ENCODE peak calls at places on chromosomes 4 and X, in six cellular contexts. One of them, this sample, is unnamed.

GRCh38 chrX:151981129-151981528 is 6.7 kb upstream of the GABRE start:
- DNase-seq in HCT116: no peak
- DNase-seq in GM12878: no peak
- DNase-seq in H1: no peak
- DNase-seq in NT2/D1: no peak
- DNase-seq in K562: no peak
- DNase-seq in this sample: no peak

GRCh38 chrX:77415161-77415560 is 32.0 kb upstream of the FGF16 start:
- DNase-seq in HCT116: no peak
- DNase-seq in GM12878: no peak
- DNase-seq in H1: no peak
- DNase-seq in NT2/D1: no peak
- DNase-seq in K562: no peak
- DNase-seq in this sample: no peak

GRCh38 chrX:51421972-51422371 is 74.4 kb downstream of the NUDT11 start:
- DNase-seq in HCT116: no peak
- DNase-seq in GM12878: no peak
- DNase-seq in H1: no peak
- DNase-seq in NT2/D1: no peak
- DNase-seq in K562: no peak
- DNase-seq in this sample: no peak

GRCh38 chr4:23855912-23856605 is 33.8 kb downstream of the PPARGC1A start:
- DNase-seq in HCT116: no peak
- DNase-seq in GM12878: no peak
- DNase-seq in H1: no peak
- DNase-seq in NT2/D1: no peak
- DNase-seq in K562: no peak
- DNase-seq in this sample: peak

GRCh38 chrX:41148553-41148952 is 63.3 kb downstream of the USP9X start:
- DNase-seq in HCT116: no peak
- DNase-seq in GM12878: no peak
- DNase-seq in H1: no peak
- DNase-seq in NT2/D1: no peak
- DNase-seq in K562: no peak
- DNase-seq in this sample: no peak

GRCh38 chrX:30309139-30309571 is at the start of gene NR0B1:
- DNase-seq in HCT116: no peak
- DNase-seq in GM12878: no peak
- DNase-seq in H1: peak
- DNase-seq in NT2/D1: no peak
- DNase-seq in K562: no peak
- DNase-seq in this sample: no peak

GRCh38 chr4:141045848-141046247 is 87.4 kb downstream of the RNF150 start:
- DNase-seq in HCT116: no peak
- DNase-seq in GM12878: no peak
- DNase-seq in H1: no peak
- DNase-seq in NT2/D1: no peak
- DNase-seq in K562: no peak
- DNase-seq in this sample: no peak

GRCh38 chr4:66404149-66404548 is 733.9 kb upstream of the EPHA5 start:
- DNase-seq in HCT116: no peak
- DNase-seq in GM12878: no peak
- DNase-seq in H1: no peak
- DNase-seq in NT2/D1: no peak
- DNase-seq in K562: no peak
- DNase-seq in this sample: no peak

GRCh38 chrX:25427873-25428555 is 412.2 kb upstream of the ARX start:
- DNase-seq in HCT116: no peak
- DNase-seq in GM12878: no peak
- DNase-seq in H1: peak
- DNase-seq in NT2/D1: no peak
- DNase-seq in K562: no peak
- DNase-seq in this sample: no peak

GRCh38 chr4:98318521-98318920 is 57.3 kb downstream of the RAP1GDS1 start:
- DNase-seq in HCT116: no peak
- DNase-seq in GM12878: no peak
- DNase-seq in H1: no peak
- DNase-seq in NT2/D1: no peak
- DNase-seq in K562: no peak
- DNase-seq in this sample: peak

GRCh38 chrX:152202886-152203285 is 64.5 kb upstream of the MAGEA10 start:
- DNase-seq in HCT116: no peak
- DNase-seq in GM12878: no peak
- DNase-seq in H1: no peak
- DNase-seq in NT2/D1: peak
- DNase-seq in K562: no peak
- DNase-seq in this sample: no peak

GRCh38 chr4:103400405-103400804 is 202.3 kb upstream of the CENPE start:
- DNase-seq in HCT116: no peak
- DNase-seq in GM12878: peak
- DNase-seq in H1: no peak
- DNase-seq in NT2/D1: no peak
- DNase-seq in K562: no peak
- DNase-seq in this sample: peak

GRCh38 chr4:37830640-37831039 is 4.2 kb downstream of the PGM2 start:
- DNase-seq in HCT116: no peak
- DNase-seq in GM12878: no peak
- DNase-seq in H1: no peak
- DNase-seq in NT2/D1: no peak
- DNase-seq in K562: no peak
- DNase-seq in this sample: no peak

GRCh38 chr4:23022032-23022431 is 329.3 kb downstream of the GBA3 start:
- DNase-seq in HCT116: no peak
- DNase-seq in GM12878: no peak
- DNase-seq in H1: no peak
- DNase-seq in NT2/D1: no peak
- DNase-seq in K562: no peak
- DNase-seq in this sample: no peak

GRCh38 chr4:145879598-145879997 is 59.0 kb downstream of the ZNF827 start:
- DNase-seq in HCT116: no peak
- DNase-seq in GM12878: no peak
- DNase-seq in H1: no peak
- DNase-seq in NT2/D1: no peak
- DNase-seq in K562: no peak
- DNase-seq in this sample: no peak

DNA sequence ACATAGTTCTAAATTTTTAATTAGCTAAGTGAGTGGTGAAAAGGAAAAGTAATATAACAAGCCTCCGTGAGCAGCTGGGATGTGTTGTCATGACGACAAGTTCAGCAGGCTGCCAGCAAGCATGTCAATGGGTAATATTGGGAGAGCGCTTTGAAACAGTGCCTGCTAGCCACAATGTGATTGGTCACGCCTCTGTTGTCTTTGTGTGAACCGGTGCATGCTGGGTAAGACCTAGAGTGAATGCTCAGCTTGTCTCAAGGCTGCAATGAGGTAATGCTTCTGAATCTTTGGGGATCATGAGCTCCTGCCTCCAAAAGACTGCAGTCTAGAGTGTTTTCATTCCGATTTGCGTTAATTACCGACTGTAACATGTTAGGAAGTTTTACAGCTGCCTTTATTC is 54.9 kb downstream of the STOX2 start:
- DNase-seq in HCT116: no peak
- DNase-seq in GM12878: no peak
- DNase-seq in H1: peak
- DNase-seq in NT2/D1: peak
- DNase-seq in K562: peak
- DNase-seq in this sample: no peak
- TF ChIP-seq ZNF274 in HCT116: no peak
- TF ChIP-seq ZNF274 in GM12878: no peak
- TF ChIP-seq ZNF274 in H1: no peak
- TF ChIP-seq ZNF274 in NT2/D1: no peak
- TF ChIP-seq ZNF274 in K562: no peak
- TF ChIP-seq ZNF274 in this sample: no peak

GRCh38 chr4:41613782-41614181 is 75.8 kb downstream of the LIMCH1 start:
- DNase-seq in HCT116: no peak
- DNase-seq in GM12878: no peak
- DNase-seq in H1: no peak
- DNase-seq in NT2/D1: no peak
- DNase-seq in K562: no peak
- DNase-seq in this sample: no peak

GRCh38 chr4:41613362-41613761 is 75.4 kb downstream of the LIMCH1 start:
- DNase-seq in HCT116: no peak
- DNase-seq in GM12878: no peak
- DNase-seq in H1: no peak
- DNase-seq in NT2/D1: no peak
- DNase-seq in K562: no peak
- DNase-seq in this sample: no peak

GRCh38 chr4:41610474-41610873 is 72.5 kb downstream of the LIMCH1 start:
- DNase-seq in HCT116: no peak
- DNase-seq in GM12878: no peak
- DNase-seq in H1: no peak
- DNase-seq in NT2/D1: no peak
- DNase-seq in K562: no peak
- DNase-seq in this sample: no peak

GRCh38 chr4:41611124-41611838 is 73.3 kb downstream of the LIMCH1 start:
- DNase-seq in HCT116: no peak
- DNase-seq in GM12878: no peak
- DNase-seq in H1: no peak
- DNase-seq in NT2/D1: no peak
- DNase-seq in K562: no peak
- DNase-seq in this sample: no peak

DNA sequence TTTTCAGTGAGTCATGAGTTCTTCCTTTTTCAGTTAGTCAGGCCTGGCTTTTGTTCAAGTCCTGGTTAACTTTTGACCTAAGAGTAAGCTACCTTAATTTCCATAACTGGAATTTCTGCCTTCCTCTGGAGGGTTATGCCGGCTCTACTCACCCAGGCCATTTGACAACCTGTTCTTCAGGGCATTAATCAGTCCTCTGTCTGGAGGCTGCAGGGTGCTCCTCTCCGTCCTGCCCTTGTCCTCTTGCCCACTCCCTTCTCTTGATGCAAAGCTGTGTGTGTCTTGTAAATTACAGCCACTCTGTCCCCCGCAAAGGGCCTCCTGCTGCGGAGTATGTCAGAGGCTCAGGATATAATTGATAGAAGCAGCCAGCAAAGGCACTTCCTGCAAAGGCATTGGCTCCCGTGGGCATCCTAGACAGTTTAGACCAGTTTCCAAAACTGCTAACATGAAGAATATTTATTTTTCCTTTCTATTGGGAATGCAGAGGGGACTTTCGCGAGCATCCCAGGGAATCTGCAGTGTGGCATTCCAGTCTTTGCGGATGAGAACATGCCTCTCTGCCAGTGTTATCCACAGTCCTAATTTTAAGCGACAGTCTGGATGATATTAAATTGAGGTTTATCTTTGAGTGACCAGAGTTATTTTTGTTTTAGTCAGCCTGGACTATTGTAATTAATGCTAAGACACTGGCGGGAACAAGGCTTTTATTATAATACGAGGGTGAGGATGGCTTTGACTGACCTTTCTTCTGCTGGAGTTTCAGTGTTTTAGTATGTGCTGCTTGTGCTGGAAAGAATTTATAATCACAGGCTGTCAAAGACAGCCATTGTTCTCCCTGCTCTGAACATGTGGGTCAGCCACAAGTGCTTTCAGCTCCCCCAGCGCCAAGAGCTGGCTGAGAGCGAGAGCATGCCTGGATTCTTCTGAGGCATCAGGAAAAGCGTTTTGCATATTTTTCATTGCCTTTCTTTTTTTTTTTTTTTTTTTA is 74.2 kb downstream of the LIMCH1 start:
- DNase-seq in HCT116: no peak
- DNase-seq in GM12878: no peak
- DNase-seq in H1: no peak
- DNase-seq in NT2/D1: peak
- DNase-seq in K562: no peak
- DNase-seq in this sample: no peak
- TF ChIP-seq ZNF274 in HCT116: no peak
- TF ChIP-seq ZNF274 in GM12878: no peak
- TF ChIP-seq ZNF274 in H1: no peak
- TF ChIP-seq ZNF274 in NT2/D1: no peak
- TF ChIP-seq ZNF274 in K562: no peak
- TF ChIP-seq ZNF274 in this sample: no peak

GRCh38 chr4:171626554-171626953 is 186.7 kb upstream of the GALNTL6 start:
- DNase-seq in HCT116: no peak
- DNase-seq in GM12878: no peak
- DNase-seq in H1: no peak
- DNase-seq in NT2/D1: no peak
- DNase-seq in K562: no peak
- DNase-seq in this sample: no peak

GRCh38 chr4:171621646-171622045 is 191.6 kb upstream of the GALNTL6 start:
- DNase-seq in HCT116: no peak
- DNase-seq in GM12878: no peak
- DNase-seq in H1: no peak
- DNase-seq in NT2/D1: no peak
- DNase-seq in K562: no peak
- DNase-seq in this sample: no peak

DNA sequence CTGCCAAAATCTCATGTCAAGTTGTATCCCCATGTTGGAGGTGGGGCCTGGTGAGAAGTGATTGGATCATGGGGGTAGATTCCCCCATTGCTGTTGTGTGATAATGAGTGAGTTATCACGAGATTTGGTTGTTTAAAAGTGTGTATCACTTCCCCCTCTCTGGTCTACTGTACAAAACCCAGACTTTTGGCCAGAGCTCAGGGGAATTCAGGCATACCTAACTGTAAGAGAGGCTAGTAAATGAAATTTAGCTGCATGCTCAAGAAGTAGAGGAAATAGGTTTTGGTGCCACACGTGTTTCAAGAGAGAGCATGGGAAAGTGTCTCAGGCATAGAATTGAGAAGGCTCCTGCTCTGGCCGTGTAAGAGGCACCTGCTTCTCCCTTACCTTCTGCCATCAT is 190.5 kb upstream of the GALNTL6 start:
- DNase-seq in HCT116: no peak
- DNase-seq in GM12878: no peak
- DNase-seq in H1: no peak
- DNase-seq in NT2/D1: no peak
- DNase-seq in K562: no peak
- DNase-seq in this sample: no peak
- TF ChIP-seq ZNF274 in HCT116: no peak
- TF ChIP-seq ZNF274 in GM12878: no peak
- TF ChIP-seq ZNF274 in H1: no peak
- TF ChIP-seq ZNF274 in NT2/D1: no peak
- TF ChIP-seq ZNF274 in K562: no peak
- TF ChIP-seq ZNF274 in this sample: no peak

DNA sequence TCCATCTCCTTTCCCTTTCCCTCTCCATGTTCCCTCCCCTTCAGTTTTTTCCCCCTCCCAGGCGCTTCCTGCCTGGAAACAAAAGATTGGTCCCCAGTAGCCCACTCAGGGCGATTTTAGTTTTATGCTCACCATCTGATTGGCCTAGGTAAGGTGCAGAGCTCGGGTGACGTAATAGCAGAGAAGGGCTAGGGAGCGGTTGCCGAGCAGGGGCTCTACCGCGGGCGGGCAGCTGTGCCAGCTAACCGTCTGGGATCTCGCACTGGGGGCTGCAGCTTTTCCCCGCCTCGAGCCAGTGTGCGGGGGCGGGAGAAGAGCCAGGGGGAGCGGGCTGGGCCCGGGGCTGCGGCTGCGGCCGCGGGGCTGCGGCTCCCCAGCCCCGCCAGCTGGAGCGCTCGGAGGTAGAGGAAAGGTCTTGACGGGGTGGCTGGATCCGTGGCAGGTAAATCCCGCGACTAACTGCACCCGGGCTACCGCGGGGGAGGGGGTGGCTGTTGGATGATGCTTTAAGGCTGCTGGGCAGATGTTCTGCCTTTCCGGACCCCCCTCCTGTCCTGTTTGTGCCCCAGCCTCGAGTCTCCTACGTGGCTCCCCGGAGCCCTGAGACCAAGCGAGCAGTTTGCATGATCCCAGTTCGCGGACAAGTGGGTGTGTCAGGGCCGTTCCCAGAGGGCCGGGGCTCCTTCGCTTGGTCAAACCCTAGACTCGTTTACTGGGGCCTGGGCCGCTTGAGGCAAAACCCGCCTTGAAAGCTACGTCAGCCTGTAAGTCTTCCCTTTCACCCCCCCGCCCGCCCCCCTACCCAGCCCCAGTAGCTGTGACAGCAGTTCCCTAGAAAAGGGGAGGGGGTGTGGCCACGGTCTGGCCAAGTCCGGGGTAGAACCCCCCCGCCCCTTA is at the start of gene PAK3:
- DNase-seq in HCT116: no peak
- DNase-seq in GM12878: no peak
- DNase-seq in H1: peak
- DNase-seq in NT2/D1: peak
- DNase-seq in K562: no peak
- DNase-seq in this sample: no peak
- TF ChIP-seq ZNF274 in HCT116: no peak
- TF ChIP-seq ZNF274 in GM12878: no peak
- TF ChIP-seq ZNF274 in H1: no peak
- TF ChIP-seq ZNF274 in NT2/D1: no peak
- TF ChIP-seq ZNF274 in K562: no peak
- TF ChIP-seq ZNF274 in this sample: no peak

This sample was measured in HepG2.